ENCODE peak calls at places on chromosomes 13 and 19, in eight cellular contexts. I, C, R, F, L, X, S and H are unnamed samples.
A peak's percentile ranks its signal among the peaks of the same experiment; 100 is the strongest.

GRCh38 chr13:40534456-40534855 is 132.0 kb downstream of the FOXO1 start:
- DNase-seq in R (no peak), X (no peak), I (no peak), S (no peak), C (no peak), L (no peak), F (no peak), H (no peak)

GRCh38 chr19:49243726-49244125 is 81.3 kb downstream of the SLC6A16 start:
- DNase-seq in R (no peak), L (no peak), X (no peak), I (no peak), S (no peak), C (no peak), F (no peak), H (no peak)

GRCh38 chr13:30400376-30400775 is 21.9 kb upstream of the UBE2L5 start:
- DNase-seq in S (no peak), I (no peak), L (no peak), F (no peak), X (no peak), R (no peak), C (no peak), H (no peak)

GRCh38 chr19:5364674-5365073 is 24.1 kb upstream of the PTPRS start:
- DNase-seq in F (no peak), C (peak; percentile 10), I (no peak), S (no peak), X (no peak), L (no peak), R (no peak), H (no peak)

GRCh38 chr19:16569609-16570320 is 2.5 kb downstream of the SLC35E1 start:
- DNase-seq in I (no peak), S (no peak), C (no peak), F (no peak), R (no peak), X (no peak), L (no peak), H (no peak)

GRCh38 chr19:54470991-54471782 is 1.9 kb downstream of the CDC42EP5 start:
- DNase-seq in S (no peak), X (no peak), I (no peak), L (no peak), F (peak; percentile 62), R (no peak), C (no peak), H (no peak)

GRCh38 chr13:95924389-95924994 is 128.7 kb downstream of the UGGT2 start:
- DNase-seq in X (peak; percentile 8), S (no peak), I (peak; percentile 44), C (no peak), L (peak; percentile 16), R (no peak), F (no peak), H (no peak)

GRCh38 chr19:35345671-35346111 is 2.0 kb upstream of the FFAR1 start:
- DNase-seq in S (no peak), X (no peak), I (no peak), F (no peak), R (no peak), C (no peak), L (no peak), H (no peak)

GRCh38 chr13:114101325-114101821 is 31.1 kb downstream of the RASA3 start:
- DNase-seq in S (peak; percentile 41), F (peak; percentile 23), R (no peak), X (no peak), L (no peak), I (no peak), C (no peak), H (peak; percentile 44)

GRCh38 chr19:2631213-2631821 is 71.2 kb downstream of the GNG7 start:
- DNase-seq in F (no peak), L (no peak), X (no peak), R (no peak), I (no peak), C (peak; percentile 21), S (no peak), H (no peak)

GRCh38 chr13:22220186-22221160 is 549.6 kb downstream of the FGF9 start:
- DNase-seq in X (no peak), R (no peak), S (no peak), C (no peak), L (no peak), F (peak; percentile 76), I (no peak), H (no peak)

GRCh38 chr13:77741587-77741972 is 44.1 kb downstream of the SLAIN1 start:
- DNase-seq in C (no peak), X (no peak), I (no peak), F (no peak), S (no peak), R (no peak), L (no peak), H (no peak)

GRCh38 chr13:112953591-112954487 is 15.2 kb upstream of the MCF2L start:
- DNase-seq in C (no peak), X (no peak), F (no peak), S (no peak), R (no peak), I (no peak), L (no peak), H (peak; percentile 33)

GRCh38 chr13:22498006-22498405 is 682.8 kb upstream of the SGCG start:
- DNase-seq in S (no peak), F (no peak), X (no peak), R (no peak), I (no peak), C (no peak), L (no peak), H (no peak)

GRCh38 chr13:40456979-40457553 is 209.4 kb downstream of the FOXO1 start:
- DNase-seq in S (no peak), R (no peak), C (no peak), L (no peak), I (no peak), F (no peak), X (no peak), H (no peak)

GRCh38 chr19:47707135-47707925 is 5.9 kb upstream of the EHD2 start:
- DNase-seq in X (peak; percentile 76), L (peak; percentile 81), C (peak; percentile 89), F (peak; percentile 82), S (peak; percentile 73), I (peak; percentile 73), R (no peak), H (peak; percentile 76)

GRCh38 chr19:46951236-46951986 is 68.2 kb upstream of the NPAS1 start:
- DNase-seq in L (peak; percentile 37), C (no peak), R (no peak), S (no peak), I (no peak), X (peak; percentile 94), F (peak; percentile 88), H (no peak)

GRCh38 chr19:18259848-18260247 is 14.4 kb downstream of the IQCN start:
- DNase-seq in I (no peak), L (no peak), R (no peak), X (no peak), C (no peak), S (peak; percentile 14), F (no peak), H (no peak)

GRCh38 chr19:18496167-18496979 is 25.5 kb downstream of the ELL start:
- DNase-seq in R (no peak), L (no peak), C (peak; percentile 64), I (no peak), F (peak; percentile 73), X (no peak), S (no peak), H (peak; percentile 76)

GRCh38 chr19:34962281-34962944 is 1.6 kb downstream of the ZNF792 start:
- DNase-seq in I (no peak), S (no peak), F (no peak), R (no peak), X (no peak), L (no peak), C (peak; percentile 86), H (no peak)

GRCh38 chr13:30870916-30871712 is 35.0 kb upstream of the MEDAG start:
- DNase-seq in F (no peak), S (no peak), X (no peak), C (no peak), I (no peak), R (no peak), L (no peak), H (no peak)

DNA sequence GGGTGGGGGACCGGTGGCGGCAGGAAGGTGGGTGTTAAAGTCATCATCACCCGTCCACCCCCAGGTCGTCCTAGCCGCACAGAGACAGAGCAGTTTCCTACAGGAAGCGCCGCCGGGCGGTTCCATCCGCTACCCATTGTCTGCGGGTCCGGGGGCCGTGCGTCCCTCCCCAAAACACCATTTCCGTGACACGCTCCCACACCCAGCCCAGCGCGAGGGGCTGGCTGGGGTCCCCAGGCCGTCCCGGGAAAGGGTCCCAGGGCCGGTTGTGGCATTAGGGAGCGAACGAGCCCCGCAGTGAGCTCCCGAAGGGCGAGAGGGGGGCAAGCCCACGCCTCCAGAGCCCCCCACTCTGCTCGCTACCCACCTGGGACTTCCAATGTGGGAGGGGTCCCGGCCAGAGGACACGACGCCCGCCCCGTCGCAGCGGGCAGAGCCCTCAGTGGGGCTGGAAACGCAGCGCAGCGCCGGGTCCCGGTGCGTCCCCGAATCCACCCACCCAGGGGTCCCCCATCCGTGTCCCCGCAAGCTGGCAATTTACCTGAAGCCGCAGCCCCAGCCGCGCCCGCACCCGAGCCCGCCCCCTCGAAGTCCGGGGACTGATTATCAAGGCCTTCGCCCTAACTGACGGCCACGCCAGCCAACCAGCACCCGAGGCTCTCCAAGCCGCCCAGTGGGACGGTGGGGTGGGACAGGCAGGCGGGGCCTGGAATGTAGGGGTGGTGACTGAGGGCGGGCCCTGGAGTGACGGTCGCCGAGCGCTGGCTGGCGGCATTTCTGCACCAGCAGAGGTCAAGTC is at the start of gene KANK3:
- DNase-seq in L (peak; percentile 97), S (peak; percentile 84), F (peak; percentile 95), C (peak; percentile 98), R (peak; percentile 37), X (peak; percentile 94), I (peak; percentile 98), H (peak; percentile 99)
- TF ChIP-seq POLR2A in L (no peak), S (peak; percentile 84), F (no peak), C (no peak), R (peak; percentile 43), X (no peak), I (peak; percentile 48), H (peak; percentile 74)

GRCh38 chr13:36981156-36981743 is 17.9 kb downstream of the ALG5 start:
- DNase-seq in S (no peak), C (peak; percentile 16), F (no peak), I (no peak), R (no peak), L (no peak), X (no peak), H (no peak)
- TF ChIP-seq CTCF in S (peak; percentile 42), C (peak; percentile 46), F (peak; percentile 52), I (peak; percentile 60), R (peak; percentile 38), L (peak; percentile 30), X (peak; percentile 51), H (peak; percentile 47)

GRCh38 chr19:12495002-12495802 is 10.6 kb upstream of the ZNF709 start:
- DNase-seq in X (peak; percentile 6), C (peak; percentile 88), I (peak; percentile 97), L (no peak), F (peak; percentile 97), S (peak; percentile 87), R (peak; percentile 84), H (peak; percentile 96)
- TF ChIP-seq POLR2A in X (no peak), C (peak; percentile 69), I (peak; percentile 94), L (no peak), F (peak; percentile 84), S (peak; percentile 63), R (peak; percentile 52), H (peak; percentile 86)

DNA sequence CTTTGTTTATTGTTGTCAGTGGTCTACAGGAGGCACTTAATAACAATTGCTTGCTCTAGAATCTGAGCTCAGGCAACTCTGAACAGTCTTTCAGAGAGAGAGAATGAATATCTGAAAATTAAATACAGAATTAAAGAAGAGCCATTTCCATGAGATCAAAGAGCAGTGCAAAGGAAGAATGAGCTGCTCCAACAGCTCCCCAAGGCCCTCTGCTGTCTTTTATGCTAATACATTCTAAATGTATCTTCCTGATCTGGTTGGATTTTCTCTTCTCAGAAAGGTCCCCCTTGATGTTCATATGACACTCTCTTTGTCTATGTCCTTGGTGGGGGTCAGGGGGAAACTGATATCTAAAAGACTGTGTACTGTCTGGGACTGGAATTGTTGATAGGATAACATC is 1029.6 kb downstream of the PCDH9 start:
- DNase-seq in F (no peak), C (no peak), I (no peak), R (no peak), X (no peak), S (no peak), L (no peak), H (no peak)
- TF ChIP-seq CTCF in F (no peak), C (no peak), I (no peak), R (no peak), X (no peak), S (no peak), L (no peak), H (no peak)